ENCODE peak calls at places on chromosomes 6 and 20, in four cellular contexts. One of them, this sample, is unnamed.

GRCh38 chr6:27242589-27243265 is 4.8 kb upstream of the PRSS16 start:
- DNase-seq in fibroblast of mammary gland: no peak
- DNase-seq in pancreas: no peak
- DNase-seq in dorsolateral prefrontal cortex: no peak
- DNase-seq in this sample: no peak

GRCh38 chr6:109720336-109720735 is 29.2 kb downstream of the FIG4 start:
- DNase-seq in fibroblast of mammary gland: no peak
- DNase-seq in pancreas: no peak
- DNase-seq in dorsolateral prefrontal cortex: no peak
- DNase-seq in this sample: no peak

GRCh38 chr6:95693108-95693507 is 115.8 kb downstream of the MANEA start:
- DNase-seq in fibroblast of mammary gland: no peak
- DNase-seq in pancreas: no peak
- DNase-seq in dorsolateral prefrontal cortex: no peak
- DNase-seq in this sample: no peak

GRCh38 chr6:168746643-168747042 is 305.7 kb downstream of the SMOC2 start:
- DNase-seq in fibroblast of mammary gland: no peak
- DNase-seq in pancreas: no peak
- DNase-seq in dorsolateral prefrontal cortex: no peak
- DNase-seq in this sample: no peak

GRCh38 chr6:29557320-29557719 is 2.2 kb downstream of the UBD start:
- DNase-seq in fibroblast of mammary gland: no peak
- DNase-seq in pancreas: no peak
- DNase-seq in dorsolateral prefrontal cortex: no peak
- DNase-seq in this sample: no peak

GRCh38 chr6:80438728-80439127 is 332.3 kb downstream of the BCKDHB start:
- DNase-seq in fibroblast of mammary gland: peak
- DNase-seq in pancreas: no peak
- DNase-seq in dorsolateral prefrontal cortex: no peak
- DNase-seq in this sample: peak

GRCh38 chr6:21500314-21500713 is 93.2 kb upstream of the SOX4 start:
- DNase-seq in fibroblast of mammary gland: no peak
- DNase-seq in pancreas: peak
- DNase-seq in dorsolateral prefrontal cortex: no peak
- DNase-seq in this sample: no peak

GRCh38 chr6:168377481-168377850 is 57.9 kb upstream of the DACT2 start:
- DNase-seq in fibroblast of mammary gland: peak
- DNase-seq in pancreas: no peak
- DNase-seq in dorsolateral prefrontal cortex: peak
- DNase-seq in this sample: no peak

GRCh38 chr6:90048191-90048969 is 154.1 kb downstream of the GJA10 start:
- DNase-seq in fibroblast of mammary gland: no peak
- DNase-seq in pancreas: no peak
- DNase-seq in dorsolateral prefrontal cortex: no peak
- DNase-seq in this sample: no peak

GRCh38 chr20:1827974-1828785 is 67.0 kb upstream of the SIRPA start:
- DNase-seq in fibroblast of mammary gland: no peak
- DNase-seq in pancreas: peak
- DNase-seq in dorsolateral prefrontal cortex: peak
- DNase-seq in this sample: no peak

GRCh38 chr6:154461348-154461747 is 49.1 kb downstream of the CNKSR3 start:
- DNase-seq in fibroblast of mammary gland: no peak
- DNase-seq in pancreas: no peak
- DNase-seq in dorsolateral prefrontal cortex: no peak
- DNase-seq in this sample: no peak

GRCh38 chr6:154462425-154462824 is 48.1 kb downstream of the CNKSR3 start:
- DNase-seq in fibroblast of mammary gland: no peak
- DNase-seq in pancreas: no peak
- DNase-seq in dorsolateral prefrontal cortex: no peak
- DNase-seq in this sample: no peak

GRCh38 chr6:154460306-154461071 is 50.0 kb downstream of the CNKSR3 start:
- DNase-seq in fibroblast of mammary gland: peak
- DNase-seq in pancreas: no peak
- DNase-seq in dorsolateral prefrontal cortex: no peak
- DNase-seq in this sample: peak

GRCh38 chr6:154466139-154466538 is 44.3 kb downstream of the CNKSR3 start:
- DNase-seq in fibroblast of mammary gland: no peak
- DNase-seq in pancreas: no peak
- DNase-seq in dorsolateral prefrontal cortex: no peak
- DNase-seq in this sample: no peak

DNA sequence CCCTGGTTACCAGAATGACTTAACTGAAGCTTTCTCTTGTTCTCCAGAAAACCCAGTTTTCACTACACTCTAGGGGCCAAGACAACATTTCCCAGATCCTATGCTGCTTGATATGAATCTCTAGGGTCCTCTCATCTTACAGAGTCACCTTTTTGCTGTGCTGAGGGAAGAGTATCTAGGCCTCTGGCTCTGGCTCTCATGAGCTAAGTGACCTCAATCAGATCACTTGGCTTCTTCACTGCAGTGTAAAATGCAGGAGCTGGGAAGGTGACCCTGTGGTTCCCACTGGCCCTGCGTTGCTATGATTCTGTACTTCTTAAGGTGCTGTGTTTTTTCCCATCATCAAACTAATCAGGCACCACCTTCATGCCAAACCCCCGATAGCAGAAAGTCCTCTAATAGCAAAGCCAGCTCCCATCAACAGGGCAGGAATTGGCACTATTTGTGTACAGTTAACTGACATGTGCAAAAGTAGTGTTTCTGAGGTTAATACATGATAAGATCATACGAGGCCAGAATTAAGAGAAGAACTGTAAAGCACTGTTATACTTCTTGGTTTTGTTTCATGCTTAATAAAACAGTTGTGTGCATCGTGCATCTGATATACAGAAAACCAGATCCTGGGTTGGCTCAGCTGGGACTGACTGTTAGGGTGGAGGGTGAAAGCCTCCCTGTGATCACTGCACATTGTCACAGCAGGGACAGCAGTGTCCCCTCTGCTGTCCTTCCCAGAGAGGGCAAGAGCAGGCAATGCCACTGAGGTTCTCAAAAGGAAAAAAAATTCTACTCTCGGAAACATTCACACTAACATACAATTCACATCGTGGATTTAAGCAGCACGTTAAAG is 46.7 kb downstream of the CNKSR3 start:
- DNase-seq in fibroblast of mammary gland: no peak
- DNase-seq in pancreas: no peak
- DNase-seq in dorsolateral prefrontal cortex: no peak
- DNase-seq in this sample: no peak
- TF ChIP-seq CTCF in fibroblast of mammary gland: no peak
- TF ChIP-seq CTCF in pancreas: no peak
- TF ChIP-seq CTCF in dorsolateral prefrontal cortex: no peak
- TF ChIP-seq CTCF in this sample: no peak

GRCh38 chr6:24909281-24910216 is 26.2 kb downstream of the RIPOR2 start:
- DNase-seq in fibroblast of mammary gland: no peak
- DNase-seq in pancreas: no peak
- DNase-seq in dorsolateral prefrontal cortex: no peak
- DNase-seq in this sample: no peak

GRCh38 chr6:24910331-24910849 is 25.4 kb downstream of the RIPOR2 start:
- DNase-seq in fibroblast of mammary gland: no peak
- DNase-seq in pancreas: no peak
- DNase-seq in dorsolateral prefrontal cortex: peak
- DNase-seq in this sample: peak

GRCh38 chr6:24908555-24908954 is 27.2 kb downstream of the RIPOR2 start:
- DNase-seq in fibroblast of mammary gland: peak
- DNase-seq in pancreas: no peak
- DNase-seq in dorsolateral prefrontal cortex: no peak
- DNase-seq in this sample: peak

GRCh38 chr6:24910850-24911712 is 24.7 kb downstream of the RIPOR2 start:
- DNase-seq in fibroblast of mammary gland: peak
- DNase-seq in pancreas: peak
- DNase-seq in dorsolateral prefrontal cortex: peak
- DNase-seq in this sample: peak

DNA sequence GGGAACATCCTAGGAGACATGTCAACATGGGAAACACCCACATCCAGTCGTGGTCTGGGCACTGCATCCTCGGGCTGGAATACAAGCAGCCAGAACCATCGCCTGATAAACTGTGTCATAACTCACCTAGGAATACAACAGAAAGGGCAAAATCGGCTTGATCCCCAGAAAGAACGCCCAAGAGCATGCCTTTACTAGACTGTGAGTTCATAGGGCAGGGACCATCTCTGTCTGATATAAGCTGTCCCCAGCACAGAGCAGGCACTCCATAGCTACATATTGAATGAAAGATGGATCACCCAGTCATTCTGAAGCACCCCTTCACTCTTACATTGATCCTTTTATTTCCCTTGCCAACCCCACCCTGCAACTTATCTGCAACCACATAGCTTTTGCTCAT is 23.8 kb downstream of the RIPOR2 start:
- DNase-seq in fibroblast of mammary gland: no peak
- DNase-seq in pancreas: no peak
- DNase-seq in dorsolateral prefrontal cortex: no peak
- DNase-seq in this sample: no peak
- H3K4me3 ChIP-seq in fibroblast of mammary gland: no peak
- H3K4me3 ChIP-seq in pancreas: no peak
- H3K4me3 ChIP-seq in dorsolateral prefrontal cortex: peak
- H3K4me3 ChIP-seq in this sample: no peak

DNA sequence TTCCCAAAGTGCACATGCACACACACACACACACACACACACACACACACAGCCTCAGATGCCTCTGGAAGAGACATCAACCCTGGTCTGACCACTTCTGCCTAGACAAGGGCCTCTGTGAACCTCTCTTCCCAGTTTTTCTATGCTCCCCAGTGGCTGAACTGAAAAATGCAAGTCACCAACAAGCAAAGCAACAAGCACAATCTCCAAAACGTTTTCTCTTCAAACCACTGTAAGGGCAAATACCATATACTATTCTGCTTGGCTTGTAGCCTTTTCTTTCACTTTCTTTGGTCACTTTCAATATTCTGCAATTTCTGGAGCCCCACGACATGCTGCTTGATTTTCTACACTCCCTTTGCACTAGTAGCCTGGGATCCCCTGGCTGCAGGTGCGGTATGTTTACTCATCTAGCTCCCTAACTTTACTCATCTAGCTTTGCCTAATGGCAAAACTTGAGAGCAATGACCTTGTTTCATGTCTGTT is 121.4 kb upstream of the DST start:
- DNase-seq in fibroblast of mammary gland: peak
- DNase-seq in pancreas: no peak
- DNase-seq in dorsolateral prefrontal cortex: no peak
- DNase-seq in this sample: peak
- TF ChIP-seq CTCF in fibroblast of mammary gland: peak
- TF ChIP-seq CTCF in pancreas: no peak
- TF ChIP-seq CTCF in dorsolateral prefrontal cortex: peak
- TF ChIP-seq CTCF in this sample: peak

GRCh38 chr6:31720196-31720770 is 1.3 kb downstream of the LY6G6C start:
- DNase-seq in fibroblast of mammary gland: no peak
- DNase-seq in pancreas: no peak
- DNase-seq in dorsolateral prefrontal cortex: no peak
- DNase-seq in this sample: no peak
- H3K4me3 ChIP-seq in fibroblast of mammary gland: no peak
- H3K4me3 ChIP-seq in pancreas: no peak
- H3K4me3 ChIP-seq in dorsolateral prefrontal cortex: no peak
- H3K4me3 ChIP-seq in this sample: no peak

GRCh38 chr20:5056801-5057599 is 55.7 kb upstream of the SLC23A2 start:
- DNase-seq in fibroblast of mammary gland: peak
- DNase-seq in pancreas: peak
- DNase-seq in dorsolateral prefrontal cortex: peak
- DNase-seq in this sample: peak
- TF ChIP-seq CTCF in fibroblast of mammary gland: peak
- TF ChIP-seq CTCF in pancreas: no peak
- TF ChIP-seq CTCF in dorsolateral prefrontal cortex: peak
- TF ChIP-seq CTCF in this sample: peak

GRCh38 chr20:23636908-23637281 is 860 bp downstream of the CST3 start:
- DNase-seq in fibroblast of mammary gland: no peak
- DNase-seq in pancreas: no peak
- DNase-seq in dorsolateral prefrontal cortex: no peak
- DNase-seq in this sample: no peak

GRCh38 chr20:23637282-23638221 is at the start of gene CST3:
- DNase-seq in fibroblast of mammary gland: peak
- DNase-seq in pancreas: peak
- DNase-seq in dorsolateral prefrontal cortex: peak
- DNase-seq in this sample: peak

GRCh38 chr20:23634985-23635767 is 2.6 kb downstream of the CST3 start:
- DNase-seq in fibroblast of mammary gland: peak
- DNase-seq in pancreas: no peak
- DNase-seq in dorsolateral prefrontal cortex: no peak
- DNase-seq in this sample: no peak

GRCh38 chr20:23638309-23638708 is 554 bp upstream of the CST3 start:
- DNase-seq in fibroblast of mammary gland: no peak
- DNase-seq in pancreas: no peak
- DNase-seq in dorsolateral prefrontal cortex: no peak
- DNase-seq in this sample: no peak

DNA sequence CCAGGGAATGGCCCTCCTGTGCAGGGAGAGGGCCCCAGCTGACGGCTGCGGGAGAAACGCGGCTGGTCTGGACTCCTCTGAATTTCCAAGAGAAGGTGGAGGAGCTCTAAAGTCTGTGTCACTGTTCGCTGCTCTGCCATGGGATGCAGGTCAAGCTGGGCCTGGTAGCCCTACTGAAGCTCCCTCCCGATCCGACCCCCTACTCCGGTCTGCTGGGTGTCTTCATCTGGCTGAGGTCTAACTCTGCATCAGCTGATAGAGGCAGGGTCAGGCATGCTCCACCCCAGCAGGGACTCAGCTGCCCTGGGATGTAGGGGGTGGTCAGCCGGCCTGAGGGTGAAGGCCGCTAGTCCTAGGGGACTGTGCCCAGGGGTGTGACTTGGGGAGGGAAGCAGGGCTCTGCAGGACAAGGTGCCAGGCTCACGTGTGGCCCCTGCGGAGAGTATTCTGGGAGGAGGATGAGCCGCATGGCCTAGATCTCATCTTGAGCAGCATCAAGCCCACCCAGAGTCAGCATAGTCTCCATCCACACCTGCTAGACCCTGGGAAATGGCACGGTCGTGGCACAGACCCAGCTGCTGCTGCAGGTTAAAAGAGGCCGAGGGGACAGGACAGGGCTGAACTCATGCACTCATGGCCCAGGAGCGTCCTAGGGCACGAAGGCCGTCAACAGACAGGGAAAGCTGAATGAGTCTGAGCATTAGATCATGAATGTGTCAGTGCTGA is 1.4 kb downstream of the CST3 start:
- DNase-seq in fibroblast of mammary gland: no peak
- DNase-seq in pancreas: no peak
- DNase-seq in dorsolateral prefrontal cortex: no peak
- DNase-seq in this sample: no peak
- H3K4me3 ChIP-seq in fibroblast of mammary gland: peak
- H3K4me3 ChIP-seq in pancreas: peak
- H3K4me3 ChIP-seq in dorsolateral prefrontal cortex: peak
- H3K4me3 ChIP-seq in this sample: peak

DNA sequence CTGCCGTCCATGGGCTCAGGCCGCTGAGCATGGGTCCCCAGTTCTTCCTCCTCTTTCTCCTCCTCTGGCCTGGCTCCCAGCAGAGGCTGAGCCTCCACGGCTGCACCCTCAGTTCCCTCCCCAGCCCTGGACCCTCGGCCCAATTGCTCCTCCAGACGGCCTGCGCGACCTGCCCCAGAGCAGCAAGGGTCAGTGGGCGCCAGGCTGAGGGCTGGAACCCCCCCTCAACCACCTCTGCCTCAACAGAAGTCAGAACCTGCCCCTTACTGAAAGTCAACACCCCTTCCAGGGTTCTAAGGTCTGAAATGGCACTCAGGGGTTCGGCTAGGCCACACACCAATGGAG is 15.9 kb upstream of the SPAG4 start:
- DNase-seq in fibroblast of mammary gland: no peak
- DNase-seq in pancreas: no peak
- DNase-seq in dorsolateral prefrontal cortex: no peak
- DNase-seq in this sample: no peak
- TF ChIP-seq CTCF in fibroblast of mammary gland: no peak
- TF ChIP-seq CTCF in pancreas: no peak
- TF ChIP-seq CTCF in dorsolateral prefrontal cortex: no peak
- TF ChIP-seq CTCF in this sample: no peak

This sample was measured in choroid plexus epithelial cell.